ENCODE peak calls at places on chromosomes 11 and 22, in nine cellular contexts. I, J, Z, D, V, G, Y, K and H are unnamed samples.

GRCh38 chr11:132874638-132875037 is 657.7 kb downstream of the OPCML start:
- DNase-seq in I (no peak), J (no peak), Z (no peak), D (no peak), V (peak; percentile 90), G (peak; percentile 79), Y (no peak), K (no peak), H (no peak)

GRCh38 chr22:27844656-27845602 is 43.4 kb upstream of the MN1 start:
- DNase-seq in I (peak; percentile 55), J (no peak), Z (no peak), D (no peak), V (no peak), G (no peak), Y (no peak), K (no peak), H (no peak)

GRCh38 chr22:40121463-40121862 is 56.3 kb upstream of the TNRC6B start:
- DNase-seq in I (no peak), J (no peak), Z (no peak), D (peak; percentile 63), V (no peak), G (no peak), Y (no peak), K (no peak), H (no peak)

GRCh38 chr22:35684270-35684700 is 33.4 kb upstream of the APOL5 start:
- DNase-seq in I (no peak), J (peak; percentile 67), Z (no peak), D (no peak), V (no peak), G (peak; percentile 78), Y (no peak), K (no peak), H (no peak)

GRCh38 chr11:69094111-69094914 is 45.6 kb downstream of the TPCN2 start:
- DNase-seq in I (no peak), J (peak; percentile 44), Z (no peak), D (no peak), V (no peak), G (no peak), Y (no peak), K (no peak), H (no peak)

GRCh38 chr11:99020324-99021225 is at the start of gene CNTN5:
- DNase-seq in I (peak; percentile 59), J (peak; percentile 85), Z (no peak), D (peak; percentile 6), V (no peak), G (peak; percentile 22), Y (peak; percentile 29), K (no peak), H (peak; percentile 0)

GRCh38 chr11:108278546-108278945 is 55.7 kb downstream of the ATM start:
- DNase-seq in I (no peak), J (no peak), Z (no peak), D (no peak), V (no peak), G (no peak), Y (no peak), K (no peak), H (no peak)

GRCh38 chr22:50012201-50013181 is at the start of gene IL17REL:
- DNase-seq in I (no peak), J (no peak), Z (no peak), D (no peak), V (no peak), G (peak; percentile 40), Y (no peak), K (no peak), H (no peak)

GRCh38 chr11:62611705-62612365 is 740 bp downstream of the EML3 start:
- DNase-seq in I (peak; percentile 66), J (peak; percentile 60), Z (no peak), D (no peak), V (no peak), G (peak; percentile 87), Y (no peak), K (no peak), H (no peak)

GRCh38 chr11:85712953-85713352 is 27.0 kb upstream of the CCDC89 start:
- DNase-seq in I (no peak), J (no peak), Z (no peak), D (no peak), V (no peak), G (peak; percentile 45), Y (no peak), K (no peak), H (no peak)

GRCh38 chr11:46026616-46027293 is 94.5 kb downstream of the PHF21A start:
- DNase-seq in I (no peak), J (no peak), Z (no peak), D (no peak), V (no peak), G (peak; percentile 68), Y (no peak), K (peak; percentile 41), H (no peak)

GRCh38 chr11:98566978-98567377 is 453.8 kb upstream of the CNTN5 start:
- DNase-seq in I (no peak), J (no peak), Z (no peak), D (no peak), V (no peak), G (no peak), Y (no peak), K (no peak), H (no peak)

GRCh38 chr11:35235944-35236666 is 97.1 kb downstream of the CD44 start:
- DNase-seq in I (no peak), J (no peak), Z (peak; percentile 34), D (peak; percentile 63), V (no peak), G (peak; percentile 49), Y (no peak), K (peak; percentile 51), H (peak; percentile 18)

GRCh38 chr11:114111369-114112042 is 52.0 kb downstream of the ZBTB16 start:
- DNase-seq in I (no peak), J (no peak), Z (no peak), D (no peak), V (no peak), G (no peak), Y (no peak), K (no peak), H (no peak)

DNA sequence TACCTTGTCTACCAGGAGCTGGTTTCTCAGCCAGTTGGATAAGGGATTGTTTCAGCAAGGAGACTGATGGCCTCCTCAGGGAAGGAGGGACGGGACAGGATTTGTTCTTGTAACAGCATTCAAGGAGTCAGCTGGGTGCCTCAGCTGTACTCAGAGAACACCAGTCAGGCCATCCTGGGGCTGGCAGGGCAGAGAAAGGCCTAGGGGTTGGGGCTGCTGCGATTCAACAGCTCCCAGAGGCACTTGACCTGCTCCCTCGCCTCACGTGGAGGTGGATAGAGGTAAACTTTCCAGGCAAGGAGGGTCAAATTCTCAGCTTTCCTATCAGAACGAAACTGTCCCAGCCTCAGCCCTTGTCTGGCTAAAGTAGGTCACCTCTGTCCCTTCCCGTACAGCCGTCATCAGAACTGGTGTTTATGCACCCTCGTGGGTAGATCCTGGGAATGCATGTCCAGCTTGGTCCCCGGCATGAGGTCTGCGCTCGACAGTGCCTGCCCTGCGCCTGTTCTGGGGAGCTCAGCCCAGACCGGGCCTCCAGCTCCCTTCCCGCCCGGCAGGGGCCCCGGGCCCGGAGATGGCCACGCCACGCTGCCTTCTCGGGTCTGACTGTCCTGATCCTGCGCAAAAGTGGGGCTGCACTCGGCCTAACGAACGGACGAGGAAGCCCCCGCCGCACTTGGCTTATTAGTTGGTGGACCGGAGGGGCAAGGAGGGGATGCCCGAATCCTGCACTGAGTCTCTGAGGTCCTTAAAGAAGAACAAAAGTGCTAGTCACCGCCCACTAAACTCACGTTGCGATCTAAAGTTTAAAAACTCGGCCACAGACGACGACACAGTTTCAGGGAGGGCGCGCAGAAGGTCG is 762 bp upstream of the CCDC134 start:
- DNase-seq in I (peak; percentile 61), J (peak; percentile 39), Z (no peak), D (peak; percentile 23), V (no peak), G (peak; percentile 57), Y (no peak), K (no peak), H (peak; percentile 6)
- H3K27ac ChIP-seq in I (peak overlapping the region; percentile 90), J (no peak overlapping the region), Z (peak overlapping the region; percentile 92), D (peak overlapping the region; percentile 96), V (peak overlapping the region; percentile 52), G (peak overlapping the region; percentile 52), Y (peak overlapping the region; percentile 63), K (peak overlapping the region; percentile 10), H (peak overlapping the region; percentile 82)

GRCh38 chr11:44559207-44559943 is 6.1 kb upstream of the CD82 start:
- DNase-seq in I (no peak), J (peak; percentile 88), Z (no peak), D (no peak), V (no peak), G (no peak), Y (peak; percentile 44), K (no peak), H (no peak)
- H3K27ac ChIP-seq in I (no peak overlapping the region), J (peak overlapping the region; percentile 86), Z (no peak overlapping the region), D (no peak overlapping the region), V (no peak overlapping the region), G (no peak overlapping the region), Y (no peak overlapping the region), K (peak overlapping the region; percentile 58), H (peak overlapping the region; percentile 53)

DNA sequence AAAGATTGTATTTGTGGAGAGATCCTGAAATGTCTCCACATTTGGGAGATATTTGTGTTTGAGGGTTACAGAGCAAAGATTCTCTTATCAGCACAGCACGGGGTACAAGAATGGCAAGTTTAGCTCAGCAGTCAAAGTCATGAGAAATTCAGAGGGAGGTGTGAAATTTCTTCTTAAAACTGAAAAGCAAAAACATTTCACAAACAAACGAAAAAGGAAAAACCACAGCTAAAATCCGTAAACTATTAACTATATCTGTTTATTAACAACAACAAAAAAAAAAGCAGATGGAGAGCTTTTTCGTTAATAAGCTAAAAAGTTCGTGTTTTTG is 41.0 kb upstream of the ETS1 start:
- DNase-seq in I (no peak), J (no peak), Z (no peak), D (no peak), V (no peak), G (no peak), Y (no peak), K (no peak), H (no peak)
- H3K27ac ChIP-seq in I (no peak overlapping the region), J (no peak overlapping the region), Z (peak overlapping the region; percentile 34), D (peak overlapping the region; percentile 49), V (no peak overlapping the region), G (no peak overlapping the region), Y (no peak overlapping the region), K (no peak overlapping the region), H (no peak overlapping the region)

DNA sequence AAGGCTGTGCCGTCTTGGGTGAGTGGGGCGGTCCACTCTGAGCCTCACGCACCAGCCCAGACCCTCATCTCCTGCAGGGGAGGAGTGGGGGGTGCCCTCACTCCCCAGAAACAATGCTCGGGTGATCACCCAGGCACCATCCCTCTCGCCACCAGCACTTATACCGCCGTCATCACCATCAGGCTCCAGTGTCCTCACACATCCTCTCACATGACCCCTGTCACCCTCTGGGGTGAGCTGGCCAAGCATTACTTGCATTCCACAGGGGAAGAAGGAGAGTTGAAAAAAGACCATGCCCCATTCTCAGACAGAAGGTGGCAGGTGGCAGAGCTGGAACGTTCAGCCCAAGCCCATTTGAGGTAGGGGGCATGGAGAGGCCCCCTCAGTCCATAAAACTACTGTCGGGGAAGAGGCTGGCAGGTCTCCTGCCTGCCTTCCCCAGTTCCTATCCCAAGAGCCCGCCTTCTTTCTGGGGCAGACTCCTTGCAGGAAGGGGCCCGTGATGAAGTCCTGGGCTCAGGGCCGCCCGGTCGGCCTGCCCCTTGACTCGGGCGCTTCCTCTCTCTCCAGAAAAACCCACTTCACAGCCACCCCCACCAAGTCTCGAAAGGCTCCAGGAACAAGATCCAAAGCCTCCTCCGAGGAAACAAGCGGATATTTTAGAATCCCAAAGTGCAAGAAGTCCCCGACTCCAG is 153.3 kb downstream of the DSCAML1 start:
- DNase-seq in I (no peak), J (peak; percentile 36), Z (no peak), D (no peak), V (no peak), G (no peak), Y (no peak), K (no peak), H (no peak)
- H3K27ac ChIP-seq in I (no peak overlapping the region), J (no peak overlapping the region), Z (no peak overlapping the region), D (no peak overlapping the region), V (no peak overlapping the region), G (no peak overlapping the region), Y (no peak overlapping the region), K (no peak overlapping the region), H (no peak overlapping the region)